ENCODE peak calls at places on chromosomes 1 and 21, in eight cellular contexts. A is foreskin keratinocyte; F is IMR-90; O is A673; G is A549; I is sigmoid colon; N is PC-9; E is CD8-positive, alpha-beta memory T cell. J is an unnamed sample.

GRCh38 chr1:154463512-154463990 is 38.5 kb upstream of the TDRD10 start:
- DNase-seq in A (no peak), F (no peak), O (peak), G (no peak), I (peak), N (no peak), E (peak), J (no peak)

GRCh38 chr1:147162093-147162492 is 10.2 kb downstream of the PRKAB2 start:
- DNase-seq in A (peak), F (no peak), O (no peak), G (no peak), I (no peak), N (no peak), E (no peak), J (no peak)

GRCh38 chr1:152981181-152981871 is 2.6 kb upstream of the SPRR1A start:
- DNase-seq in A (no peak), F (no peak), O (no peak), G (no peak), I (no peak), N (no peak), E (no peak), J (no peak)

GRCh38 chr1:235999259-235999925 is 65.5 kb downstream of the NID1 start:
- DNase-seq in A (peak), F (peak), O (peak), G (peak), I (no peak), N (peak), E (peak), J (peak)

GRCh38 chr1:115685029-115685705 is 43.4 kb downstream of the VANGL1 start:
- DNase-seq in A (no peak), F (no peak), O (no peak), G (no peak), I (no peak), N (no peak), E (no peak), J (no peak)

GRCh38 chr1:217917277-217917887 is 286.2 kb downstream of the SPATA17 start:
- DNase-seq in A (no peak), F (no peak), O (no peak), G (no peak), I (no peak), N (no peak), E (no peak), J (no peak)

GRCh38 chr1:40153073-40153770 is 8.0 kb upstream of the RLF start:
- DNase-seq in A (no peak), F (peak), O (peak), G (no peak), I (no peak), N (peak), E (peak), J (no peak)

GRCh38 chr1:239717097-239718051 is 331.0 kb downstream of the CHRM3 start:
- DNase-seq in A (no peak), F (no peak), O (no peak), G (no peak), I (no peak), N (peak), E (no peak), J (no peak)

GRCh38 chr21:45990741-45991605 is 9.4 kb downstream of the COL6A1 start:
- DNase-seq in A (no peak), F (no peak), O (no peak), G (no peak), I (peak), N (no peak), E (no peak), J (no peak)

GRCh38 chr1:32744063-32744410 is 41.5 kb upstream of the SYNC start:
- DNase-seq in A (no peak), F (no peak), O (no peak), G (no peak), I (no peak), N (no peak), E (no peak), J (no peak)

GRCh38 chr1:153122831-153123421 is 9.6 kb upstream of the SPRR2F start:
- DNase-seq in A (peak), F (no peak), O (peak), G (no peak), I (no peak), N (peak), E (no peak), J (peak)

GRCh38 chr1:213163278-213163711 is 112.3 kb downstream of the RPS6KC1 start:
- DNase-seq in A (no peak), F (no peak), O (peak), G (no peak), I (no peak), N (no peak), E (no peak), J (no peak)

GRCh38 chr1:209095627-209096595 is 487.6 kb upstream of the CAMK1G start:
- DNase-seq in A (peak), F (peak), O (no peak), G (peak), I (no peak), N (peak), E (no peak), J (peak)

GRCh38 chr1:54846716-54847284 is 40.2 kb downstream of the DHCR24 start:
- DNase-seq in A (no peak), F (no peak), O (no peak), G (no peak), I (no peak), N (no peak), E (no peak), J (no peak)

GRCh38 chr1:180981596-180982387 is 40.9 kb downstream of the STX6 start:
- DNase-seq in A (no peak), F (no peak), O (peak), G (no peak), I (no peak), N (no peak), E (peak), J (no peak)

GRCh38 chr1:185938396-185938795 is 204.2 kb downstream of the HMCN1 start:
- DNase-seq in A (no peak), F (peak), O (peak), G (no peak), I (no peak), N (no peak), E (no peak), J (no peak)

GRCh38 chr1:71240656-71241055 is 159.8 kb upstream of the ZRANB2 start:
- DNase-seq in A (no peak), F (peak), O (no peak), G (no peak), I (no peak), N (no peak), E (no peak), J (no peak)

GRCh38 chr1:204915856-204916485 is 45.3 kb downstream of the NFASC start:
- DNase-seq in A (peak), F (no peak), O (no peak), G (no peak), I (peak), N (no peak), E (no peak), J (peak)

GRCh38 chr1:40049745-40050144 is 9.2 kb downstream of the CAP1 start:
- DNase-seq in A (no peak), F (peak), O (no peak), G (no peak), I (no peak), N (peak), E (no peak), J (no peak)

GRCh38 chr1:223186800-223187199 is 43.8 kb upstream of the TLR5 start:
- DNase-seq in A (no peak), F (no peak), O (no peak), G (no peak), I (no peak), N (no peak), E (no peak), J (no peak)

GRCh38 chr1:159835366-159835765 is 8.7 kb downstream of the SLAMF8 start:
- DNase-seq in A (no peak), F (no peak), O (no peak), G (no peak), I (no peak), N (no peak), E (no peak), J (no peak)

GRCh38 chr1:193104906-193105820 is at the start of gene GLRX2:
- DNase-seq in A (peak), F (peak), O (peak), G (peak), I (peak), N (peak), E (peak), J (no peak)

GRCh38 chr1:119160435-119160834 is 20.0 kb upstream of the WARS2 start:
- DNase-seq in A (no peak), F (peak), O (no peak), G (no peak), I (no peak), N (no peak), E (no peak), J (no peak)

GRCh38 chr1:9410737-9411297 is 118.1 kb downstream of the SPSB1 start:
- DNase-seq in A (no peak), F (peak), O (peak), G (no peak), I (no peak), N (peak), E (no peak), J (no peak)

GRCh38 chr1:71834570-71835441 is 447.5 kb downstream of the NEGR1 start:
- DNase-seq in A (no peak), F (peak), O (peak), G (no peak), I (peak), N (no peak), E (no peak), J (no peak)

GRCh38 chr1:155008015-155008941 is 5.7 kb downstream of the ZBTB7B start:
- DNase-seq in A (no peak), F (no peak), O (no peak), G (no peak), I (no peak), N (no peak), E (no peak), J (no peak)

GRCh38 chr1:215052656-215053055 is 29.9 kb upstream of the KCNK2 start:
- DNase-seq in A (no peak), F (peak), O (no peak), G (no peak), I (no peak), N (no peak), E (no peak), J (no peak)

GRCh38 chr1:70299472-70299871 is 55.0 kb downstream of the ANKRD13C start:
- DNase-seq in A (no peak), F (no peak), O (no peak), G (no peak), I (no peak), N (no peak), E (no peak), J (no peak)

GRCh38 chr21:45421071-45421845 is 16.3 kb downstream of the COL18A1 start:
- DNase-seq in A (no peak), F (no peak), O (no peak), G (no peak), I (peak), N (peak), E (no peak), J (no peak)

GRCh38 chr1:102891868-102892625 is 216.3 kb downstream of the COL11A1 start:
- DNase-seq in A (no peak), F (peak), O (no peak), G (no peak), I (no peak), N (no peak), E (no peak), J (no peak)

GRCh38 chr1:36284517-36284916 is 21.7 kb upstream of the SH3D21 start:
- DNase-seq in A (no peak), F (no peak), O (no peak), G (no peak), I (no peak), N (no peak), E (no peak), J (no peak)

GRCh38 chr1:182707116-182707515 is 22.7 kb upstream of the RGS8 start:
- DNase-seq in A (no peak), F (no peak), O (no peak), G (no peak), I (no peak), N (no peak), E (no peak), J (no peak)

GRCh38 chr21:45950740-45951515 is 30.6 kb upstream of the COL6A1 start:
- DNase-seq in A (peak), F (peak), O (peak), G (no peak), I (peak), N (no peak), E (no peak), J (no peak)

GRCh38 chr1:230342019-230342418 is 84.1 kb downstream of the PGBD5 start:
- DNase-seq in A (no peak), F (no peak), O (no peak), G (no peak), I (no peak), N (no peak), E (no peak), J (no peak)

GRCh38 chr1:27656157-27656893 is 15.7 kb downstream of the IFI6 start:
- DNase-seq in A (no peak), F (peak), O (peak), G (no peak), I (peak), N (no peak), E (no peak), J (no peak)

GRCh38 chr1:27661412-27662075 is 10.4 kb downstream of the IFI6 start:
- DNase-seq in A (no peak), F (no peak), O (no peak), G (no peak), I (no peak), N (no peak), E (no peak), J (no peak)

GRCh38 chr1:27659497-27660299 is 12.3 kb downstream of the IFI6 start:
- DNase-seq in A (no peak), F (peak), O (peak), G (peak), I (peak), N (peak), E (peak), J (no peak)

GRCh38 chr1:27660300-27660837 is 11.6 kb downstream of the IFI6 start:
- DNase-seq in A (no peak), F (no peak), O (no peak), G (no peak), I (no peak), N (no peak), E (no peak), J (no peak)

DNA sequence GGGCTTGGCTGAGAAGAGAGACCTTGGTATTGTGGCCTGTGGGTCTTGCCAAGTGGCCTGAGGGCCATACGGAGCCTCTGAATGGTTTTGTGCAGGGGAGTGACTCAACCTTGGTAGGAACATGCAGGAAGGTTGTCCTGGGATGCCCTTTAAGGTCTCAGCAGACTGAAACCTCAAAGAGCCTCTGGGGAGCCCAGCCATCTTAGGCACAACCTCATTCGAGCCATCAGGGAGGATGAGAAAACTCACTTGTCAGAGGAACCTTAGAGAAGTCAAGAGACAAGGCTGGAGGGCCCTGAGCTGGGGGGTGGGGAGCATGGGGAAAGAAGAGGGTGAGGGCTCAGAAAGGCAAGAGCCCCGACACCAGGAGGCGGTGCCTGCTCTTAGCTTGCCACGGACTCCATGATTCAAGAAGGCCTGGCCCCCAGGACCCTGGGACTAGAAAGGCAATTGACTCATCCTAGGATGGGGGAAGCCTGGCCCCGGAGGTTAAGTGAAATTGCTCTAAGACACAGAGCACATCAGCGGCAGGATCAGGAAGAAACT is 13.0 kb downstream of the IFI6 start:
- DNase-seq in A (no peak), F (peak), O (no peak), G (no peak), I (peak), N (peak), E (no peak), J (peak)
- H3K27ac ChIP-seq in A (peak), F (no peak), O (no peak), G (peak), I (peak), N (no peak), E (peak), J (peak)

DNA sequence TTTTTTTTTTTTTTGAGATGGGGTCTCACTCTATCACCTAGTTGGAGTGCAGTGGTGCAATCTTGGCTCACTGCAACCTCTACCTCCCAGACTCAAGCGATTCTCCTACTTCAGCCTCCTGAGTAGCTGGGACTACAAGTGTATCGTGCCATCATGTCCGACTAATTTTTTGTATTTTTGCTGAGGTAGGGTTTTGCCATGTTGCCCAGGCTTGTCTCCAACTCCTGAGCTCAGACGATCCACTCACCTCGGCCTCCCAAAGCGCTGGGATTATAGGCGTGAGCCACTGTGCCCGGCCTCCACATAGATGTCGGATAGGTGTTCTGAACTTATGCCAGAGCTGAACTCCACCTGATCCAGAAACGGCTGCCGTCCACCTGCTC is 21.1 kb downstream of the PLEKHM2 start:
- DNase-seq in A (no peak), F (no peak), O (no peak), G (no peak), I (no peak), N (no peak), E (no peak), J (no peak)
- H3K27ac ChIP-seq in A (no peak), F (no peak), O (no peak), G (no peak), I (peak), N (no peak), E (no peak), J (no peak)

DNA sequence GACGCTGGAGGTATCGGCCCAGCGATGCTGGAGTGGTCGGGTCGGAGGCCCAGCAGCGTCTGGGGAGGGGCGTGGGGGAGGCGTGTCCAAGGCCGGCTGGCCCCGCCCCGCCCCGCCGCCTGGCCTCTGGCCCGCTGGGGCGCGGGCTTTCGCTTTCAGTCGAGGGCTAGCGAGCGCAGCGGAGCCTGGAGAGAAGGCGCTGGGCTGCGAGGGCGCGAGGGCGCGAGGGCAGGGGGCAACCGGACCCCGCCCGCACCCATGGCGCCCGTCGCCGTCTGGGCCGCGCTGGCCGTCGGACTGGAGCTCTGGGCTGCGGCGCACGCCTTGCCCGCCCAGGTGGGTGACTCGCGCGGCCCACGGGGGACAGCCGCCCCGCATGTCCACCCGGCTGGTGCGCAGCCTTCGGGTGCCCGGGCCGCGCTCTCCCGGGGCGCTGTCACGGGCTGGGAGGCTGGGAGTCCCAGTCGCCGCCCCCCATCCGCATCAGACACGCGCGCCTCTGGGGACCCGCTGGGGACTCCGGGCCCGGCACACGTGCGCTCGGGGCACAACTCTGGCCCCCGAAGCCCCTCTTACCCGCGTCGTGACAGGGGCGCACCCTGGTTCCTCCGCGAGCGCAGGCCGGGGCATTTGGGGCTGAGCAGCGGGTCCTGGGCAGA is at the start of gene TNFRSF1B:
- DNase-seq in A (no peak), F (peak), O (no peak), G (peak), I (peak), N (no peak), E (peak), J (no peak)
- H3K27ac ChIP-seq in A (no peak), F (peak), O (no peak), G (peak), I (peak), N (no peak), E (peak), J (no peak)

GRCh38 chr1:206937437-206937836 is 8.8 kb downstream of the PIGR start:
- DNase-seq in A (no peak), F (no peak), O (no peak), G (no peak), I (no peak), N (no peak), E (no peak), J (no peak)
- H3K27ac ChIP-seq in A (no peak), F (no peak), O (no peak), G (no peak), I (no peak), N (no peak), E (no peak), J (no peak)

GRCh38 chr1:59379028-59379728 is 82.3 kb downstream of the FGGY start:
- DNase-seq in A (no peak), F (peak), O (no peak), G (no peak), I (no peak), N (no peak), E (no peak), J (no peak)

GRCh38 chr1:59389847-59390246 is 93.0 kb downstream of the FGGY start:
- DNase-seq in A (no peak), F (no peak), O (no peak), G (no peak), I (no peak), N (no peak), E (no peak), J (no peak)

GRCh38 chr1:59383963-59384362 is 87.1 kb downstream of the FGGY start:
- DNase-seq in A (no peak), F (no peak), O (no peak), G (no peak), I (no peak), N (no peak), E (no peak), J (no peak)

GRCh38 chr1:59378621-59379020 is 81.7 kb downstream of the FGGY start:
- DNase-seq in A (no peak), F (no peak), O (no peak), G (no peak), I (no peak), N (no peak), E (no peak), J (no peak)

DNA sequence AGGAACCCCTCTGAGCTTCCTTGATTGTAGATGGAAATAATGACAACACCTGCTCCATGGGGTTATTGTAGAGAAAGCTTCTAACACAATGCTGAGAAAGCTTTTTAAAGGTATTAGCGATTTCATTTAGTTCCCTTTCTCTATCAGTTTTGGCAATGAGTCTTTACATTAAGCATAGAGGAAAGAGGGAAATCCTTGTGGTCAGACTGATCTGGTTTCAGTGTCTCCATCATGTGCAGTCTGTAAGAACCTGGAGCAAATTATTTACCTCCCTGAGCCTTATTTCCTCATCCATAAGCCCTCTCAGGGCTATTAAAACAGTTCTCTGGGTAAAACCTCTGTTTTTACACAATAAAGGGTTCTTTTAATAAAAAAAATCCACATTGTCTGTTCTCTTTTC is 87.5 kb downstream of the FGGY start:
- DNase-seq in A (no peak), F (no peak), O (no peak), G (no peak), I (no peak), N (no peak), E (no peak), J (no peak)
- H3K27ac ChIP-seq in A (no peak), F (no peak), O (no peak), G (no peak), I (no peak), N (no peak), E (no peak), J (no peak)

DNA sequence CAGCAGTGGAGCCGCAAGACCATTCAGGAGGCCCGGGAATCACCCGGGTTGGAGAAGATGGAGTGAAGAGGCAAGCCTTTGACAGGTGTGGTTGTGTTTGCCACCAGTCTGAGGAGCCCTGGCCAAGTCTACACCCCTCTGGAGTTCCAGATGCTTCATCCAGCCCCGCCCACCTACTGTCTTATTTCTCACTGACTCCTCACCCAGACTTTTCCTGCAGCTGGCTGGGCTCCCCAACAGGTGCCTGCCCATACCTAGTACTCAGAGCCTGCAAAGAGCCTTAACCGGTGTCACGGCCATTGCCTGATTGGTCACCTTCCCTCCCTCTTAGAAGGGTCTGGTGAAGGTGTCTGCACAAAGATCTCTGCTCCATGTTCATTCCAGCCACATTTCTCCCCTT is 16.0 kb downstream of the SLC9A1 start:
- DNase-seq in A (no peak), F (no peak), O (no peak), G (no peak), I (no peak), N (no peak), E (no peak), J (no peak)
- H3K27ac ChIP-seq in A (no peak), F (no peak), O (no peak), G (no peak), I (no peak), N (no peak), E (no peak), J (no peak)

J was measured in epithelial cell of prostate.